ENCODE peak calls at places on chromosomes 12 and 14, in nine cellular contexts. V is midbrain, O is COR-L47, I is SK-N-DZ, A is neural crest cell, D is glomerular endothelial cell, C is caudate nucleus, Y is tibial artery, X is heart left ventricle. Q is an unnamed sample.

GRCh38 chr12:56086096-56086495 is 6.1 kb downstream of the ERBB3 start:
- DNase-seq in O (no peak), V (no peak), A (no peak), Y (no peak), C (no peak), D (no peak), I (no peak), X (no peak), Q (no peak)

GRCh38 chr14:36647827-36648753 is 13.6 kb upstream of the PAX9 start:
- DNase-seq in I (no peak), D (no peak), X (no peak), V (no peak), C (no peak), Y (no peak), O (peak), A (peak), Q (no peak)

GRCh38 chr14:24366664-24367505 is 1.1 kb upstream of the NFATC4 start:
- DNase-seq in O (peak), Y (peak), V (peak), I (peak), A (peak), X (peak), C (no peak), D (peak), Q (peak)

GRCh38 chr12:131559517-131560516 is 151.1 kb upstream of the SFSWAP start:
- DNase-seq in X (no peak), Y (no peak), V (no peak), A (no peak), C (no peak), D (no peak), I (no peak), O (no peak), Q (no peak)

GRCh38 chr12:109888179-109889020 is 8.1 kb upstream of the GLTP start:
- DNase-seq in O (no peak), X (no peak), Y (peak), I (no peak), D (peak), V (no peak), A (no peak), C (no peak), Q (no peak)

GRCh38 chr12:59689776-59690175 is 93.9 kb downstream of the SLC16A7 start:
- DNase-seq in D (no peak), I (no peak), Y (no peak), C (no peak), X (no peak), O (no peak), V (no peak), A (no peak), Q (no peak)

GRCh38 chr12:104816845-104817503 is 141.1 kb downstream of the SLC41A2 start:
- DNase-seq in Y (no peak), C (no peak), X (no peak), D (no peak), O (no peak), V (no peak), I (no peak), A (no peak), Q (no peak)

GRCh38 chr14:22099942-22100763 is 426.5 kb upstream of the OR4E1 start:
- DNase-seq in D (peak), I (peak), O (peak), A (peak), V (peak), Y (peak), C (no peak), X (peak), Q (peak)

GRCh38 chr12:75725505-75726120 is 214.2 kb upstream of the KRR1 start:
- DNase-seq in C (no peak), A (no peak), Y (no peak), O (peak), I (no peak), V (no peak), D (no peak), X (no peak), Q (no peak)

GRCh38 chr14:68792022-68792829 is 641 bp downstream of the ZFP36L1 start:
- DNase-seq in I (no peak), O (no peak), D (no peak), A (no peak), Y (no peak), C (no peak), X (no peak), V (peak), Q (peak)

GRCh38 chr12:127327986-127328385 is 939.0 kb upstream of the TMEM132C start:
- DNase-seq in O (no peak), A (no peak), I (no peak), D (no peak), Y (no peak), V (no peak), X (no peak), C (no peak), Q (no peak)

GRCh38 chr14:92687681-92688433 is 60.6 kb downstream of the LGMN start:
- DNase-seq in A (no peak), Y (no peak), C (no peak), O (peak), I (peak), X (no peak), D (no peak), V (no peak), Q (peak)

GRCh38 chr12:47686645-47687240 is 19.1 kb downstream of the RPAP3 start:
- DNase-seq in C (no peak), I (no peak), V (peak), X (no peak), Y (no peak), O (peak), A (peak), D (no peak), Q (no peak)

GRCh38 chr14:97888331-97888730 is 1091.1 kb downstream of the VRK1 start:
- DNase-seq in I (no peak), C (no peak), D (no peak), X (no peak), A (no peak), V (no peak), O (no peak), Y (no peak), Q (no peak)

Q was measured in sigmoid colon.